ENCODE peak calls at places on chromosomes 7 and 10, in four cellular contexts. J, G, Q and M are unnamed samples.

GRCh38 chr7:2154121-2154520 is 78.6 kb downstream of the MAD1L1 start:
- DNase-seq in J (no peak), G (no peak), Q (no peak), M (no peak)

GRCh38 chr10:47452495-47453434 is 31.1 kb downstream of the ANXA8 start:
- DNase-seq in J (no peak), G (no peak), Q (no peak), M (no peak)

GRCh38 chr10:93777092-93777491 is 19.4 kb downstream of the LGI1 start:
- DNase-seq in J (no peak), G (no peak), Q (no peak), M (no peak)

GRCh38 chr10:118810796-118811195 is 56.0 kb upstream of the CACUL1 start:
- DNase-seq in J (no peak), G (no peak), Q (no peak), M (no peak)

GRCh38 chr10:48289652-48290238 is 15.2 kb upstream of the FRMPD2 start:
- DNase-seq in J (peak; percentile 43), G (no peak), Q (no peak), M (peak; percentile 81)

GRCh38 chr10:79379512-79380124 is 32.3 kb downstream of the PPIF start:
- DNase-seq in J (no peak), G (no peak), Q (no peak), M (no peak)

GRCh38 chr10:70889291-70889690 is 926 bp upstream of the PCBD1 start:
- DNase-seq in J (no peak), G (no peak), Q (no peak), M (no peak)

GRCh38 chr7:9022456-9022855 is 589.0 kb downstream of the NXPH1 start:
- DNase-seq in J (no peak), G (no peak), Q (no peak), M (no peak)

GRCh38 chr7:87144173-87144657 is 8.0 kb upstream of the DMTF1 start:
- DNase-seq in J (no peak), G (no peak), Q (no peak), M (no peak)

GRCh38 chr10:71389768-71390434 is 6.8 kb upstream of the CDH23 start:
- DNase-seq in J (no peak), G (no peak), Q (no peak), M (no peak)

GRCh38 chr7:13778967-13779366 is 210.5 kb downstream of the ETV1 start:
- DNase-seq in J (no peak), G (no peak), Q (no peak), M (no peak)

GRCh38 chr7:44398506-44398905 is 73.1 kb upstream of the CAMK2B start:
- DNase-seq in J (no peak), G (no peak), Q (no peak), M (no peak)

GRCh38 chr7:47444376-47445098 is 137.4 kb downstream of the TNS3 start:
- DNase-seq in J (no peak), G (no peak), Q (no peak), M (no peak)

GRCh38 chr10:92760609-92761008 is 70.9 kb downstream of the HHEX start:
- DNase-seq in J (no peak), G (peak; percentile 8), Q (no peak), M (no peak)

GRCh38 chr10:23230582-23230981 is 38.5 kb downstream of the PTF1A start:
- DNase-seq in J (no peak), G (no peak), Q (no peak), M (no peak)

GRCh38 chr10:47165168-47165710 is 134.8 kb upstream of the GDF10 start:
- DNase-seq in J (no peak), G (no peak), Q (no peak), M (no peak)

GRCh38 chr10:103820101-103821062 is 35.0 kb downstream of the SH3PXD2A start:
- DNase-seq in J (peak; percentile 72), G (peak; percentile 90), Q (no peak), M (no peak)

GRCh38 chr10:96414303-96414702 is 55.5 kb upstream of the OPALIN start:
- DNase-seq in J (no peak), G (no peak), Q (no peak), M (no peak)

GRCh38 chr7:55343860-55344606 is 21.1 kb upstream of the LANCL2 start:
- DNase-seq in J (no peak), G (no peak), Q (no peak), M (no peak)

GRCh38 chr7:128673571-128673970 is 1.5 kb downstream of the GARIN1A start:
- DNase-seq in J (no peak), G (no peak), Q (no peak), M (no peak)

GRCh38 chr10:86314616-86315520 is 51.7 kb downstream of the GRID1 start:
- DNase-seq in J (no peak), G (no peak), Q (no peak), M (no peak)

GRCh38 chr10:120503695-120504094 is 46.7 kb downstream of the PLPP4 start:
- DNase-seq in J (no peak), G (no peak), Q (no peak), M (no peak)

GRCh38 chr7:24881622-24882021 is 98.4 kb downstream of the OSBPL3 start:
- DNase-seq in J (no peak), G (no peak), Q (no peak), M (peak; percentile 53)

GRCh38 chr7:74317146-74317782 is 28.1 kb downstream of the CLIP2 start:
- DNase-seq in J (no peak), G (no peak), Q (no peak), M (no peak)

GRCh38 chr7:88344271-88344670 is 37.6 kb upstream of the STEAP4 start:
- DNase-seq in J (no peak), G (no peak), Q (no peak), M (no peak)

GRCh38 chr7:21767300-21767900 is 178.3 kb downstream of the CDCA7L start:
- DNase-seq in J (no peak), G (no peak), Q (peak; percentile 37), M (peak; percentile 91)

GRCh38 chr10:3136763-3137611 is 35.6 kb downstream of the PITRM1 start:
- DNase-seq in J (peak; percentile 69), G (peak; percentile 70), Q (no peak), M (no peak)

GRCh38 chr7:47600199-47601118 is 18.5 kb upstream of the TNS3 start:
- DNase-seq in J (no peak), G (peak; percentile 47), Q (peak; percentile 57), M (no peak)

GRCh38 chr10:97463363-97464132 is 17.6 kb downstream of the ZDHHC16 start:
- DNase-seq in J (no peak), G (peak; percentile 63), Q (no peak), M (peak; percentile 78)

GRCh38 chr7:41882271-41882670 is 179.4 kb upstream of the INHBA start:
- DNase-seq in J (no peak), G (no peak), Q (no peak), M (no peak)

GRCh38 chr7:43501881-43502280 is 81.0 kb upstream of the STK17A start:
- DNase-seq in J (no peak), G (peak; percentile 44), Q (no peak), M (no peak)

GRCh38 chr10:23081891-23082290 is 13.5 kb upstream of the MSRB2 start:
- DNase-seq in J (no peak), G (no peak), Q (no peak), M (no peak)

GRCh38 chr7:91291902-91292301 is 27.7 kb downstream of the FZD1 start:
- DNase-seq in J (no peak), G (no peak), Q (no peak), M (no peak)

GRCh38 chr7:6385110-6385792 is 62.5 kb downstream of the DAGLB start:
- DNase-seq in J (no peak), G (peak; percentile 76), Q (peak; percentile 98), M (peak; percentile 69)

GRCh38 chr7:127438836-127439235 is 46.3 kb upstream of the ZNF800 start:
- DNase-seq in J (no peak), G (no peak), Q (no peak), M (no peak)

GRCh38 chr10:117899181-117899683 is 147.5 kb downstream of the RAB11FIP2 start:
- DNase-seq in J (no peak), G (no peak), Q (peak; percentile 77), M (no peak)

GRCh38 chr10:100999742-101000601 is at the start of gene LZTS2:
- DNase-seq in J (no peak), G (no peak), Q (no peak), M (no peak)

GRCh38 chr7:157683251-157684156 is 346.7 kb downstream of the DNAJB6 start:
- DNase-seq in J (no peak), G (no peak), Q (no peak), M (no peak)
- H3K4me3 ChIP-seq in J (peak overlapping the region; percentile 12), G (no peak overlapping the region), Q (no peak overlapping the region), M (no peak overlapping the region)

GRCh38 chr7:28958946-28959417 is 852 bp upstream of the TRIL start:
- DNase-seq in J (no peak), G (no peak), Q (no peak), M (no peak)
- H3K4me3 ChIP-seq in J (peak overlapping the region; percentile 58), G (peak overlapping the region; percentile 55), Q (no peak overlapping the region), M (no peak overlapping the region)

GRCh38 chr10:102802920-102803534 is 34.2 kb downstream of the CYP17A1 start:
- DNase-seq in J (peak; percentile 62), G (peak; percentile 78), Q (peak; percentile 94), M (no peak)
- H3K4me3 ChIP-seq in J (no peak overlapping the region), G (no peak overlapping the region), Q (no peak overlapping the region), M (no peak overlapping the region)

GRCh38 chr10:127195041-127195506 is 1.3 kb downstream of the INSYN2A start:
- DNase-seq in J (no peak), G (no peak), Q (no peak), M (no peak)
- H3K4me3 ChIP-seq in J (peak overlapping the region; percentile 51), G (peak overlapping the region; percentile 53), Q (peak overlapping the region; percentile 59), M (no peak overlapping the region)

GRCh38 chr10:10911471-10911921 is 106.2 kb upstream of the CELF2 start:
- DNase-seq in J (peak; percentile 77), G (peak; percentile 81), Q (peak; percentile 87), M (peak; percentile 55)
- H3K4me3 ChIP-seq in J (peak overlapping the region; percentile 39), G (peak overlapping the region; percentile 17), Q (peak overlapping the region; percentile 26), M (no peak overlapping the region)

DNA sequence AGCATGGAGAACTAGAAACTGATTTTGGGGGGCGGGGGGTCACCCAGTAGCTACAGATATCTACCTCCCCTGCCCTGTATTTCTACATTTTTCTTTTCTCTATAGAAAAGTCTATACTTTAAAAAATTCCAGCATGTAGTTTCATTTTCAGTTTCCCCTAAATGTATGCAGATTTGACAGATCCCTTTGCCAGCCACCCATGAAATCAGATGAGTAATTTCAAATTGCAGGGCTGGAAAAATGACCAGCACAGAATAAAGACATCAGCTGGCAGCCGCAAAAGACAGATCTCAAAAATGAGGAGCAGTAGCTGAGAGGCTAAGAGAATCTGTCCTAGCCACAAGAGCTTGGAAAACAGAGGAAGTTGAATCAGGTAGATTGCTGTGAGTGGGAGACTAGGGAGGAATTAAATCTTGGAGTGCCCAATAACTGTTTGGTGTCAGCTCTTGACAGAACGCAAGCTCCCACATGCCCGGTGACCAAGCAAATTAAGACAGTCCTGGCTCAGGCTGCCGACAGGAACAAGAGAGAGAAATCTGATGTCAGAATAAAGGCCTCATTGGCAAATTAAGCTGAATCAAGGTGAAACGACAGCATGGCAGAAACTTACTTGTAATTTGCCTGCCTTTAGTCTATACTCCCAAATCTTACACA is 24.5 kb downstream of the ADRB1 start:
- DNase-seq in J (no peak), G (no peak), Q (no peak), M (no peak)
- H3K4me3 ChIP-seq in J (no peak overlapping the region), G (no peak overlapping the region), Q (no peak overlapping the region), M (no peak overlapping the region)

GRCh38 chr10:59575269-59575668 is 134.4 kb downstream of the SLC16A9 start:
- DNase-seq in J (no peak), G (no peak), Q (no peak), M (no peak)
- H3K4me3 ChIP-seq in J (no peak overlapping the region), G (no peak overlapping the region), Q (no peak overlapping the region), M (no peak overlapping the region)